ENCODE peak calls at places on chromosomes 7 and 10, in nine cellular contexts. F is PC-9, N is PC-3, H is MM.1S, P is SK-N-SH, T is hepatocyte, S is GM23338, B is GM23248, C is HCT116. M is an unnamed sample. For H3K9me2, the result is how much of the 10 kb centered on the place peaks cover.

GRCh38 chr10:85266808-85267207 is 938.4 kb downstream of the CCSER2 start:
- DNase-seq in T (no peak), H (no peak), F (no peak), S (no peak), N (no peak), P (no peak), B (no peak), C (no peak), M (no peak)

GRCh38 chr7:132311747-132312146 is 264.5 kb downstream of the PLXNA4 start:
- DNase-seq in S (no peak), B (no peak), N (no peak), F (no peak), P (no peak), T (no peak), C (no peak), H (no peak), M (no peak)

GRCh38 chr10:117678106-117678505 is 135.6 kb downstream of the EMX2 start:
- DNase-seq in H (no peak), P (no peak), F (no peak), C (no peak), T (no peak), N (peak), B (peak), S (no peak), M (no peak)

GRCh38 chr10:71748671-71749191 is 24.6 kb downstream of the VSIR start:
- DNase-seq in T (no peak), C (no peak), P (peak), F (no peak), S (no peak), N (no peak), B (no peak), H (peak), M (peak)

GRCh38 chr10:132167976-132168375 is 18.8 kb upstream of the DPYSL4 start:
- DNase-seq in C (no peak), S (no peak), N (no peak), T (no peak), B (no peak), F (no peak), P (no peak), H (no peak), M (no peak)

GRCh38 chr7:44072364-44073231 is 7.2 kb upstream of the PGAM2 start:
- DNase-seq in H (no peak), B (peak), S (peak), P (peak), C (peak), N (peak), T (peak), F (peak), M (peak)

GRCh38 chr7:23520582-23520981 is 11.2 kb downstream of the TRA2A start:
- DNase-seq in N (no peak), B (no peak), S (peak), C (no peak), P (no peak), T (no peak), F (no peak), H (no peak), M (no peak)

GRCh38 chr7:157047148-157047547 is 36.7 kb upstream of the MNX1 start:
- DNase-seq in B (no peak), T (no peak), P (no peak), C (no peak), S (no peak), H (no peak), F (no peak), N (peak), M (no peak)

GRCh38 chr10:121751191-121751760 is 153.0 kb upstream of the FGFR2 start:
- DNase-seq in T (no peak), F (no peak), H (no peak), B (no peak), P (no peak), N (no peak), S (no peak), C (no peak), M (no peak)

GRCh38 chr7:43585521-43585920 is 2.6 kb downstream of the STK17A start:
- DNase-seq in P (no peak), F (peak), H (peak), S (no peak), T (peak), N (peak), C (no peak), B (peak), M (peak)

GRCh38 chr7:77631820-77632219 is 64.4 kb upstream of the RSBN1L start:
- DNase-seq in N (no peak), P (no peak), T (no peak), C (no peak), H (no peak), B (peak), S (no peak), F (no peak), M (no peak)

GRCh38 chr7:159231017-159231416 is 86.3 kb upstream of the VIPR2 start:
- DNase-seq in S (no peak), B (no peak), H (no peak), C (no peak), P (no peak), T (no peak), F (no peak), N (no peak), M (no peak)

GRCh38 chr10:130387936-130388580 is 251.9 kb downstream of the GLRX3 start:
- DNase-seq in P (no peak), F (no peak), T (no peak), H (no peak), N (no peak), S (no peak), B (no peak), C (no peak), M (no peak)

GRCh38 chr7:116988363-116988989 is 35.2 kb downstream of the ST7 start:
- DNase-seq in P (peak), F (no peak), S (no peak), T (no peak), H (peak), B (peak), C (no peak), N (peak), M (no peak)

GRCh38 chr7:68629-69028 is 123.7 kb upstream of the FAM20C start:
- DNase-seq in H (no peak), S (peak), C (no peak), B (peak), P (no peak), T (no peak), N (no peak), F (no peak), M (no peak)

GRCh38 chr7:45223728-45224630 is 66.4 kb downstream of the RAMP3 start:
- DNase-seq in N (no peak), B (no peak), H (no peak), T (no peak), P (no peak), C (no peak), S (no peak), F (no peak), M (no peak)
- H3K9me2 ChIP-seq in N (under half), B (under half), H (under half), T (under half), P (under half), C (under half), S (under half), F (under half), M (under half)

GRCh38 chr7:25792586-25792985 is 359.4 kb upstream of the NFE2L3 start:
- DNase-seq in N (no peak), P (no peak), T (no peak), B (no peak), H (no peak), F (no peak), C (no peak), S (no peak), M (no peak)

GRCh38 chr7:25801214-25801613 is 350.8 kb upstream of the NFE2L3 start:
- DNase-seq in B (no peak), S (no peak), T (no peak), N (no peak), H (no peak), C (no peak), P (no peak), F (no peak), M (no peak)

GRCh38 chr7:25790261-25790660 is 361.7 kb upstream of the NFE2L3 start:
- DNase-seq in T (no peak), B (peak), N (no peak), S (no peak), F (no peak), C (no peak), H (no peak), P (no peak), M (no peak)

GRCh38 chr7:25795824-25796235 is 356.2 kb upstream of the NFE2L3 start:
- DNase-seq in C (no peak), B (peak), F (no peak), N (no peak), H (peak), P (no peak), S (no peak), T (no peak), M (no peak)
- H3K9me2 ChIP-seq in C (under half), B (under half), F (under half), N (under half), H (under half), P (under half), S (under half), T (under half), M (under half)

GRCh38 chr10:129057856-129058663 is 409.0 kb upstream of the MGMT start:
- DNase-seq in T (no peak), H (peak), F (no peak), S (no peak), C (no peak), B (no peak), N (no peak), P (no peak), M (no peak)

GRCh38 chr10:129055225-129055624 is 411.8 kb upstream of the MGMT start:
- DNase-seq in P (no peak), B (no peak), S (no peak), F (no peak), N (no peak), T (no peak), H (no peak), C (no peak), M (no peak)

GRCh38 chr10:129058664-129059155 is 408.3 kb upstream of the MGMT start:
- DNase-seq in N (no peak), C (no peak), P (no peak), H (no peak), T (no peak), S (no peak), B (no peak), F (no peak), M (no peak)

GRCh38 chr10:129056734-129057689 is 410.0 kb upstream of the MGMT start:
- DNase-seq in C (no peak), B (no peak), P (no peak), S (no peak), N (no peak), H (peak), T (no peak), F (no peak), M (no peak)

GRCh38 chr10:129055966-129056365 is 411.1 kb upstream of the MGMT start:
- DNase-seq in T (no peak), H (no peak), F (no peak), S (no peak), P (peak), C (no peak), B (no peak), N (no peak), M (no peak)
- H3K9me2 ChIP-seq in T (under half), H (under half), F (under half), S (under half), P (under half), C (under half), B (under half), N (under half), M (under half)

DNA sequence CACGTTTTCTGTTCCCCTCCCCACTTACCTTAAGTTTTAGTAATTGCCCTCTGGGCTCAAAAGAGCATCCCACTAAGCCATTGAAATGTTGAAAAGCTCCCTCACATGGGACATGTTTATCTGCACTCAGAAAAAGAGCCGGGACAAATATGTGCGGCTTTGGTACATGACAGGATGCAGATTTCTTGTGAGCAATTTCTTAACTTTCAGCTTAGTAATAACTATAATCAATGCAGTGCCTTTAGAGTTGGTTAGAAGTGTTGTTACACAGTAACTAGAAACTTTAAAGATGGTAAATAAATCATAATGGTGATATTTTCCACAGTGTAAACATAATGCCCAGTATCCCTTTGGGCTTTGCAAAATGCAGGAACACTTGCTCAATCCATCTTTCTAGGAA is 89.2 kb downstream of the ZNF365 start:
- DNase-seq in S (no peak), B (no peak), H (no peak), T (no peak), F (no peak), N (no peak), P (no peak), C (no peak), M (no peak)
- H3K9me2 ChIP-seq in S (under half), B (under half), H (under half), T (under half), F (under half), N (under half), P (under half), C (under half), M (under half)

M was measured in OCI-LY7.